ENCODE peak calls at places on chromosomes 6 and 20, in four cellular contexts. B, A, K and Z are unnamed samples.
A peak's percentile ranks its signal among the peaks of the same experiment; 100 is the strongest.

GRCh38 chr20:36367907-36368306 is 61.8 kb downstream of the DLGAP4 start:
- DNase-seq in A (no peak), B (no peak), K (no peak), Z (no peak)

GRCh38 chr6:106060167-106060566 is 26.0 kb upstream of the PRDM1 start:
- DNase-seq in K (no peak), A (no peak), B (no peak), Z (no peak)

GRCh38 chr6:142943746-142944125 is 1.2 kb downstream of the HIVEP2 start:
- DNase-seq in A (no peak), K (peak; percentile 70), B (peak; percentile 69), Z (no peak)

GRCh38 chr20:50690979-50691584 is at the start of gene RIPOR3:
- DNase-seq in A (peak; percentile 7), B (no peak), K (no peak), Z (no peak)

GRCh38 chr6:10453596-10453995 is 38.7 kb upstream of the TFAP2A start:
- DNase-seq in K (no peak), A (no peak), B (no peak), Z (no peak)

GRCh38 chr6:2353412-2354137 is 108.2 kb upstream of the GMDS start:
- DNase-seq in A (peak; percentile 63), B (peak; percentile 13), K (peak; percentile 91), Z (peak; percentile 61)

GRCh38 chr6:64084201-64084663 is 448.6 kb downstream of the PHF3 start:
- DNase-seq in A (no peak), B (no peak), K (no peak), Z (no peak)

GRCh38 chr6:7617954-7618764 is 28.2 kb downstream of the SNRNP48 start:
- DNase-seq in K (peak; percentile 97), A (peak; percentile 89), B (no peak), Z (no peak)

GRCh38 chr20:878511-879307 is 37.4 kb downstream of the ANGPT4 start:
- DNase-seq in A (no peak), K (peak; percentile 49), B (no peak), Z (peak; percentile 46)

GRCh38 chr20:18615020-18615652 is 27.3 kb downstream of the DTD1 start:
- DNase-seq in B (no peak), A (no peak), K (no peak), Z (no peak)

GRCh38 chr20:18614244-18614643 is 26.4 kb downstream of the DTD1 start:
- DNase-seq in A (no peak), K (no peak), B (no peak), Z (no peak)

GRCh38 chr20:18609741-18610140 is 21.9 kb downstream of the DTD1 start:
- DNase-seq in B (no peak), K (no peak), A (no peak), Z (no peak)

GRCh38 chr20:18611492-18611891 is 23.6 kb downstream of the DTD1 start:
- DNase-seq in B (no peak), A (no peak), K (no peak), Z (no peak)

DNA sequence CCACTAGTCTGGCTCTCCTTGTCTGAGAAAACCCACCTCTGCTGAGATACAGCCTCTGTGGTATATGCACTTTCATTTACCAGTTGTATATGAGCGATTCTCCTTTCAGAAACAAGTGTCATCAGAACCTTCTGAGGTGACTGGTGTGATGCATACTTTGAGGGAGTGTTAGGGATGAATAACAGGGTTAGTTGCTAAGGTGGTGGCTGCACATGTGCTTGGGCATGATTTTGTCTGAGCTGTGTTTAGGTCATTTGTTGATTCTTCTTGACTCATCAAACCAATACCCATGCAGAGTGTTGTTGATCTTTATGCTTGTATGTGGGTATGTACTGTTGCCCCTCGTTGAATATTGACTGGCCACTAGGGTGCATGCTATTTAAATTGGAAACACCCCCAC is 25.7 kb downstream of the DTD1 start:
- DNase-seq in K (no peak), B (no peak), A (peak; percentile 5), Z (no peak)
- TF ChIP-seq CTCF in K (no peak), B (peak; percentile 8), A (no peak), Z (no peak)

GRCh38 chr20:22438346-22438745 is 146.0 kb downstream of the FOXA2 start:
- DNase-seq in K (no peak), A (no peak), B (no peak), Z (no peak)

GRCh38 chr20:22442318-22442717 is 142.1 kb downstream of the FOXA2 start:
- DNase-seq in A (no peak), K (no peak), B (no peak), Z (no peak)

GRCh38 chr20:22437354-22437753 is 147.0 kb downstream of the FOXA2 start:
- DNase-seq in A (no peak), B (no peak), K (no peak), Z (no peak)

DNA sequence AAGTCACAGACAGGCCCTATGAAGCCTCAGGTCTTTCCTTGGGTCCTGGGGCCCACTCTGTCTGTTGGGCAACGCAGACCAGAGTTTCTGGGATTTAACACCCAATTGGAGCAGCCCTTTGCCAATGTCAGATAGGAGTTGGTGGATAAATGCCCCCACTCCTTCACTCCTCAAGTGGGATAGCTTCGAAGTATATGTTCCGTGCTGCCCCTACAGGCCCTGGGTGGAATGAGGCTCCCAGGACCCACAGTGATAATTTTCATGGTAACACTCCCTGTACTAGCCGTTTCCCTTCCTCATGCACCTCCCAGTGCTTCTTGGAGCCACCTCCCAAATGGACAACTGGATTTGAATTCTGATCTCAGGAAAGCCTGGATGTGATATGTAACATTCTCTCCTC is 145.4 kb downstream of the FOXA2 start:
- DNase-seq in K (no peak), B (no peak), A (no peak), Z (no peak)
- TF ChIP-seq CTCF in K (peak; percentile 26), B (peak; percentile 49), A (no peak), Z (no peak)

GRCh38 chr6:31114540-31114876 is at the start of gene PSORS1C1:
- DNase-seq in A (peak; percentile 91), B (no peak), K (peak; percentile 92), Z (no peak)

GRCh38 chr6:31114970-31115849 is 610 bp downstream of the PSORS1C1 start:
- DNase-seq in A (peak; percentile 62), K (peak; percentile 60), B (no peak), Z (no peak)

GRCh38 chr6:31115941-31116560 is 1.5 kb downstream of the PSORS1C1 start:
- DNase-seq in B (no peak), A (no peak), K (no peak), Z (no peak)

GRCh38 chr6:31118178-31118577 is 2.1 kb downstream of the CDSN start:
- DNase-seq in K (no peak), B (no peak), A (no peak), Z (no peak)

GRCh38 chr6:31116661-31117385 is 2.2 kb downstream of the PSORS1C1 start:
- DNase-seq in A (no peak), B (no peak), K (peak; percentile 55), Z (no peak)
- TF ChIP-seq CTCF in A (no peak), B (no peak), K (no peak), Z (no peak)

GRCh38 chr6:149860513-149860833 is 3.7 kb downstream of the LRP11 start:
- DNase-seq in A (no peak), K (no peak), B (no peak), Z (no peak)

GRCh38 chr6:149859368-149859767 is 4.8 kb downstream of the LRP11 start:
- DNase-seq in B (no peak), K (peak; percentile 84), A (peak; percentile 92), Z (no peak)

GRCh38 chr6:149859938-149860337 is 4.2 kb downstream of the LRP11 start:
- DNase-seq in A (no peak), K (no peak), B (no peak), Z (no peak)

GRCh38 chr6:149861603-149862423 is 2.3 kb downstream of the LRP11 start:
- DNase-seq in K (no peak), B (no peak), A (no peak), Z (no peak)

DNA sequence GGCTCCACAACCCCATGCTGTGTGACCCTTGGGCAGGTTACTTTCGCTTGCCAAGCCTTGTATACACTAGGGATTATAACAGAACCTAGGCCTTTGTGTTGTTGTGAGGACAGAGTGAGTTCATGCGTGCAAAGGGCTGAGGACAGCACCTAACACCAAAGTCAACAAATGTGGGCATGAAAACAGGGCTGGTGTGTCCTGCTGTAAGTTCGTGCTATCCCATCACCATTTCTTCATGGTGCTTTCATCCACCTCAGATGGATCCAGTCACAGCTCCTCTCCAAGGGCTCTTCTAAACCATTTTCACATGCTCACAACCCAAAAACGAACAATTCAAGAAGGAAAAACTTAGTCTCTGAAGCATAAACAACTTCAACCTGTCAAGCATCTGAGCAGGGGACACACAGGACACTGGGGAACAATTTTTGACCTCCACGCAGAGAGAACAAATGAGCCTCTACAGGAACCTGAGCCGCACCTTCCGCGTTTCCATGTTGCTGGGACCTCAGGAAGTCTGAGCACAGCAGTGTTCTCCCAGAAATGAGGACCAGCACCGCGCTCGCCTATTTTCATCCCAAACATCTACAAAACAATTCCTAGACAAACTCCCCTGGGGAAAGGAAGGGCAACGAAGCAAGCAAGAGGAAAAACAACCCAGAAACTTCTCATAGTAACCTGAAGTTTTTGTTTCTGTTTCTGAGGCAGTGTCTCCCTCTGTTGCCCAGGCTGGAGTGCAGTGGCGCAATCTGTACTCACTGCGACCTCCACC is 3.1 kb downstream of the LRP11 start:
- DNase-seq in K (peak; percentile 23), A (no peak), B (no peak), Z (no peak)
- TF ChIP-seq CTCF in K (no peak), A (no peak), B (no peak), Z (no peak)

DNA sequence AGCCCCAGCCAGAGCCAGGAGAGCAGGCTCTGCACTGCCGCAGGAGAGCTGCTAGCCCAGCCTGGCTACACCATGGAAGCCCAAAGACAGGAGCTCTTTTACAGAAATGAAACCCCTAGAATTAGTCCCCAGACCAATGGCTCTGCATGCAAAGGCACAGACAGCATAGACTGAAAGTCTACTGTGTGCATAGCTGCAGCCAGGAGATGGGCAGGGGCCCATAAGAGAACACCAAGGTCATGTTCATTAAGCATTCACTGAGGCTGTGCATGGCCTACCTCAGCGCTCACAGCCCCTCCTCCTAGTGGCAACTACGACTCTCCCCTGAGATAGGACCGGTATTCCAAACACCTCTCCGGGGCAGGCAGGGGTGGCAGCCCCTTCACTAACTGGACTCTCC is 34.9 kb downstream of the SNX5 start:
- DNase-seq in K (no peak), A (no peak), B (no peak), Z (no peak)
- TF ChIP-seq CTCF in K (no peak), A (no peak), B (no peak), Z (no peak)

DNA sequence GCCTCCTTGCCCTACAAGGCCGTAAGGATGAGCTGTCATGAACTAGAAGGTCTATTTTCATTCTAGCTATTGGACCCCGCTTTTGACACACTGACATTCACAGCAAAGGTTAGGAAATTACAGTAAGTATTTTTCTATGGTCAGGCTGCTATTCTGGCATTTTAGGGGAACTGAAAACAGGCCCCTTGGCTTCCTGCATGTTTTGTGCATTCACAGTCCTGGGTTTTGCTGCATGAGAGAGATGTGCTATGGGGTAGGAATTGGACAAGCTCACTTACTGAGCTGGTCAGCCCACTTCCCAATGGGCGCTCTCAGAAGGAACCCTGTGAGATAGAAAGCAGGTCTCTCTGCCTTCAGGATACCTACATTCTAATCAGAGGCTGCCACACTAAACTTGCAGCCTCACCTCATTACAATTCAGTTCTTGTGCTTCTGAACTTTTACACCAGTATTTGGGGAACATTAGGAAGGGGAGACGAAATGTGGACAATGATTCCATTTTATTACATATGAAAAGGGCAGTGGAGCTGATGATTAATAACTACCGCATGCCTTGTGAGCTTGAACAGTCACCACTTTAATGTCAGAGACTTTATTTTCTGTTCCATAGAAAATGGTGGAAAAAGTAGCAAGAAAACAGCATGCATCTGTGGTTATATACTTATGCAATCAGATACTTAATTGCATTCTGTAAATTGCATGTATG is 86.6 kb upstream of the TAB2 start:
- DNase-seq in B (no peak), K (no peak), A (no peak), Z (no peak)
- TF ChIP-seq CTCF in B (no peak), K (no peak), A (no peak), Z (no peak)